ENCODE peak calls at places on chromosomes 13 and 19, in nine cellular contexts. J, G, O, M, Y, R, E, N and X are unnamed samples.

GRCh38 chr13:48827709-48828108 is 148.0 kb upstream of the FNDC3A start:
- DNase-seq in J (no peak), G (no peak), O (no peak), M (no peak), Y (no peak), R (no peak), E (no peak), N (no peak), X (no peak)

GRCh38 chr13:109372666-109373065 is 413.7 kb downstream of the IRS2 start:
- DNase-seq in J (no peak), G (no peak), O (no peak), M (no peak), Y (no peak), R (no peak), E (no peak), N (no peak), X (no peak)

GRCh38 chr19:18020212-18021067 is 12.5 kb downstream of the ARRDC2 start:
- DNase-seq in J (no peak), G (no peak), O (peak), M (peak), Y (peak), R (no peak), E (no peak), N (no peak), X (peak)

GRCh38 chr19:39082745-39083598 is 1.2 kb upstream of the ACP7 start:
- DNase-seq in J (no peak), G (no peak), O (no peak), M (no peak), Y (no peak), R (no peak), E (no peak), N (peak), X (no peak)

GRCh38 chr13:95535243-95535642 is 17.3 kb upstream of the CLDN10 start:
- DNase-seq in J (no peak), G (no peak), O (peak), M (no peak), Y (peak), R (no peak), E (no peak), N (peak), X (peak)

GRCh38 chr19:4524808-4525562 is 6.7 kb upstream of the PLIN4 start:
- DNase-seq in J (peak), G (peak), O (peak), M (peak), Y (no peak), R (no peak), E (peak), N (peak), X (peak)

GRCh38 chr19:48354332-48354992 is 9.3 kb downstream of the TMEM143 start:
- DNase-seq in J (no peak), G (no peak), O (no peak), M (no peak), Y (peak), R (no peak), E (no peak), N (no peak), X (no peak)

GRCh38 chr13:56457535-56458200 is 683.0 kb upstream of the PRR20A start:
- DNase-seq in J (no peak), G (no peak), O (no peak), M (no peak), Y (no peak), R (no peak), E (no peak), N (no peak), X (no peak)

GRCh38 chr13:111217661-111218060 is 102.6 kb downstream of the ARHGEF7 start:
- DNase-seq in J (peak), G (no peak), O (no peak), M (no peak), Y (no peak), R (no peak), E (no peak), N (no peak), X (no peak)

GRCh38 chr13:40187324-40187795 is 479.1 kb downstream of the FOXO1 start:
- DNase-seq in J (peak), G (no peak), O (no peak), M (no peak), Y (no peak), R (no peak), E (no peak), N (no peak), X (no peak)

GRCh38 chr19:21463449-21464105 is 41.8 kb upstream of the ZNF429 start:
- DNase-seq in J (peak), G (peak), O (no peak), M (peak), Y (peak), R (peak), E (peak), N (peak), X (no peak)

GRCh38 chr19:21460686-21461085 is 44.7 kb upstream of the ZNF429 start:
- DNase-seq in J (no peak), G (no peak), O (no peak), M (no peak), Y (no peak), R (no peak), E (no peak), N (no peak), X (no peak)

GRCh38 chr19:21466627-21467026 is 38.8 kb upstream of the ZNF429 start:
- DNase-seq in J (no peak), G (no peak), O (no peak), M (no peak), Y (no peak), R (no peak), E (no peak), N (no peak), X (no peak)

GRCh38 chr19:21462540-21462939 is 42.9 kb upstream of the ZNF429 start:
- DNase-seq in J (no peak), G (no peak), O (no peak), M (no peak), Y (no peak), R (no peak), E (no peak), N (no peak), X (no peak)
- H3K9ac ChIP-seq in J (no peak), G (peak), O (no peak), M (no peak), Y (no peak), R (no peak), E (no peak), N (no peak), X (no peak)

GRCh38 chr19:40423938-40424337 is 1.9 kb downstream of the SERTAD1 start:
- DNase-seq in J (no peak), G (no peak), O (no peak), M (no peak), Y (no peak), R (no peak), E (no peak), N (no peak), X (no peak)
- H3K9ac ChIP-seq in J (no peak), G (no peak), O (peak), M (no peak), Y (peak), R (no peak), E (no peak), N (peak), X (peak)

DNA sequence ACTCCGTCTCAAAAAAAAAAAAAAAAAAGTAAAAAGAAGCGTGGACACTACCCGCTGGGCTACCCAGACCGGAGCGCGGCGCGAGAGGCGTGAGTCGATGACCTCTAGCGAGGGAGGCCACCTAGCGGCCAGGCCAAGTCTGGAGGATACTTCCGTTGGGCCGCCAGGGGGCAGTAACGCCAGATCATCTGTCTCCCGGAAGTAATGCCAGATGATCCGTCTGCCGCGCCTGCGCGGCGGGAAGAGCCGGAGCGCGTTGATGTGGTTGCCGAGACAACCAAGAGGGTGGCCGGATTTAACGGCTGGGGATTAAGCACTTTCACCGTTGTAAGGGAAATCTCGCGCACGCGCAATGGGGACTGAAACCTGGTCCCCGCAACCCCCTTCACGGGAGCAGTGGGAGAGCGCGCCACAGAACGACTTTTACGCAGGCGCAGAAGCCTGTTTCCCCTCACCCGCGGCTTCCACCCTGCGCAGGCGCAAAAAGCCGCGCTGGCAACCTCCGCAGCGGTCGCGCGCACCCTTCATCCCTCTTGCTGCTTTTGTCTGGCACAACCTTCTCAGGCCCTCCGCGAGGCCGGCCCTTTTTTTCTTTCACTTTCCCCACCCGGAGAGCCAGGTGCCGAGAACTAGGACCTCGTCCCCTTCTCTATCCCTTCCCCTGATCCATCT is 1.0 kb upstream of the U2AF2 start:
- DNase-seq in J (peak), G (peak), O (peak), M (peak), Y (peak), R (peak), E (peak), N (peak), X (peak)
- H3K9ac ChIP-seq in J (peak), G (peak), O (peak), M (peak), Y (peak), R (peak), E (peak), N (peak), X (peak)

DNA sequence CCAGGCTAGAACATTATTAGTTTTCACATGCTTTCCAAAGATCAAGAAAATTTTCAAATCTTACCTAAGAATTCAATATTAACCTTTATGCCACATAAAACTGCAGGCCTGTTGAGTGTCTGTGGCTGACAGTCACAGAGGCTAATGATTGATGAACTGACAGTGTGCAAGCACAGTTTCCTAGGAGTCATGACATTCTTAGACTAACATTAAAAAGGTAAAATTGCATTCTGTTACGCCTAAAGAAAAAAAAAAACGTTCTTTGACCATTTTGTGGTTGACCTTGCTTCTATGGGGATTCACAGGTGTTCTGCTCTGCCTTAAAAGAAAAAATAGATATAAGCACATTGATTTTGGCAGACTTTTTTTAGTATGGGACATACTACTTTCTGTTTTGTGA is 1776.2 kb downstream of the PCDH9 start:
- DNase-seq in J (no peak), G (no peak), O (no peak), M (no peak), Y (no peak), R (no peak), E (no peak), N (no peak), X (no peak)
- H3K9ac ChIP-seq in J (no peak), G (no peak), O (no peak), M (no peak), Y (no peak), R (no peak), E (no peak), N (no peak), X (no peak)

DNA sequence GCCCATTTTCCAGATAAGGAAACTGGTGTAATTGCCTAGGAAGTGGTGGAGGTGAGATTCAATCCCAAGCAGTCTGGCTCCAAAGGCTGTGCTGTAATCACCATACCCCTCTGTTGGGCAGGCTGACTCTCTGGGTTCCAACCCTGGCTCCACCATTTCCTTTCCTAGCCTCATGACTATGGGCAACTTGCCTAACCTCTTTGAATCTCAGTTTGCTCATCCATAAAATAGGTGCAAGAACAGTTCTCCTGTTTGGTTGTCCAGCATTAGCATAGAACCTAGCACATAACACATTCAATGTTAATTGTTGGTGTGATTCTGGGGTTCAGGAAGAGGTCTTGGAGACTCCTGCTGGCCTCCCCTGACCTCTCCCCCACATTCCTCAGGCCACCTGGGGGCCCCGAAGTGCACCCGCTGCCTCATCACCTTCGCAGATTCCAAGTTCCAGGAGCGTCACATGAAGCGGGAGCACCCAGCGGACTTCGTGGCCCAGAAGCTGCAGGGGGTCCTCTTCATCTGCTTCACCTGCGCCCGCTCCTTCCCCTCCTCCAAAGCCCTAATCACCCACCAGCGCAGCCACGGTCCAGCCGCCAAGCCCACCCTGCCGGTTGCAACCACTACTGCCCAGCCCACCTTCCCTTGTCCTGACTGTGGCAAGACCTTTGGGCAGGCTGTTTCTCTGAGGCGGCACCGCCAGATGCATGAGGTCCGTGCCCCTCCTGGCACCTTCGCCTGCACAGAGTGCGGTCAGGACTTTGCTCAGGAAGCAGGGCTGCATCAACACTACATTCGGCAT is 2.2 kb downstream of the ZNF576 start:
- DNase-seq in J (no peak), G (no peak), O (no peak), M (no peak), Y (no peak), R (no peak), E (no peak), N (no peak), X (no peak)
- H3K9ac ChIP-seq in J (no peak), G (no peak), O (no peak), M (peak), Y (peak), R (peak), E (no peak), N (no peak), X (peak)

DNA sequence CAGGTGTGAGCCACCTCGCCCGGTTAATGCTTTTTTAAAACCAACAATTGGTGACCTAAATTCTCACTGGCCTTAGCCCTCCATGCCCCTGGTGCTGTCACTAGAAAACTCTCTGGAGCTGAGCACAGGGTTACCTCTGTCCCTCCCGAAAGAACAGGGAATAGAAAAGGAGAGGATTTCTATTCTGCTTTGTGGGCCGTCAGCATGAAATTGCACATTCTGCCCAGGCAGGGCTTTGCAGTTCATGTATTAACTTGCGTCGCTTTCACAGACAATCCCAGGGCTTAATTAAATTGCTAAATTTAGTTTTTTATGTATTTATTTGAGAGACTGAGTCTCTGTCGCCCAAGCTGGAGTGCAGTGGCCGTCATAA is 583 bp upstream of the ZNF480 start:
- DNase-seq in J (no peak), G (no peak), O (no peak), M (no peak), Y (no peak), R (no peak), E (no peak), N (no peak), X (peak)
- H3K9ac ChIP-seq in J (no peak), G (no peak), O (peak), M (peak), Y (peak), R (no peak), E (no peak), N (peak), X (peak)

DNA sequence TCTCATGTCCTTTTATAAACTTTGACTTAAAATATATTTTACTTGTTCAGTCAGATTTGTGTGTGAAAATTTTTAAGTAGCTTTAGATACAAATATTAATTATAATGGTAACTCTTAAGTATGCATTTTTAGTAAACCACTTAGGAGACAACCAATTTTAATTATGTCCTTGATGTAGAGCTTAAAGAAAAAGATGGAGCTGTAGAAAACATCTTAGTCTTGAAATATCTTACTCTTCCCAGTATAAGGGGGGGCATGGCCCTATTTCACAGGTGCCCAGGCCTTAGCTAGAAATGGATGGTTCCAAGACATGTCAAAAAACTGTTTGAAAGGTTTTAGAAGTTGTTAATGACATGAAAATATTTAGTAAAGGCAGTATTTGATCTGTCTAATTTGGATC is 43.4 kb upstream of the CEACAM21 start:
- DNase-seq in J (no peak), G (no peak), O (no peak), M (no peak), Y (no peak), R (no peak), E (no peak), N (no peak), X (no peak)
- H3K9ac ChIP-seq in J (no peak), G (no peak), O (no peak), M (no peak), Y (no peak), R (no peak), E (no peak), N (no peak), X (no peak)

DNA sequence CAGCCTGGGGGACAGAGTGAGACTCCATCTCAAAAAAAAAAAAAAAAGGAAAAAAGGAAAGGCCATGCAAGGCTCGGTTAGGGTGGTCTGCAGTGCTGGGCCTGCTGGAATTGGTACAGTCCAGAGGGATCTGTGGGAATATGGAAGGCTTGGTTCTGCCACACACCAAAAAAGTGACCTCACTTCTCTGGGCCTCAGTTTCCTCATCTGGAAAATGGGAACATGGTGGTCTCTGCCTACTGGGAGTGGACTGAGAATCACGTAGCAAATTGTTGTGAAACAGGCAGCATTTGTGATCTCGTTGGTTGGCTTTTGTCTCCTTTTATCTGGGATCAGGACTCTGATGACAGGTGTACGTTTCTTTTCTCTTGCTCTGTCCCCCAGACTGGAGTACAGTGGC is 7.5 kb downstream of the DNM2 start:
- DNase-seq in J (no peak), G (no peak), O (no peak), M (no peak), Y (no peak), R (no peak), E (no peak), N (no peak), X (no peak)
- H3K9ac ChIP-seq in J (no peak), G (no peak), O (no peak), M (peak), Y (no peak), R (no peak), E (no peak), N (no peak), X (no peak)